ENCODE peak calls at places on chromosome 9, in six cellular contexts. One of them, this sample, is unnamed.

GRCh38 chr9:120348951-120349429 is 231.0 kb downstream of the CDK5RAP2 start:
- DNase-seq in GM12878: no peak
- DNase-seq in SK-N-SH: peak
- DNase-seq in HepG2: peak
- DNase-seq in H1: peak
- DNase-seq in K562: peak
- DNase-seq in this sample: no peak

GRCh38 chr9:81096667-81097066 is 592.7 kb downstream of the TLE1 start:
- DNase-seq in GM12878: no peak
- DNase-seq in SK-N-SH: no peak
- DNase-seq in HepG2: no peak
- DNase-seq in H1: no peak
- DNase-seq in K562: no peak
- DNase-seq in this sample: no peak

GRCh38 chr9:127905788-127906191 is 6.4 kb upstream of the ST6GALNAC6 start:
- DNase-seq in GM12878: no peak
- DNase-seq in SK-N-SH: no peak
- DNase-seq in HepG2: no peak
- DNase-seq in H1: no peak
- DNase-seq in K562: no peak
- DNase-seq in this sample: no peak

GRCh38 chr9:110443146-110443877 is 105.6 kb upstream of the TXNDC8 start:
- DNase-seq in GM12878: no peak
- DNase-seq in SK-N-SH: peak
- DNase-seq in HepG2: peak
- DNase-seq in H1: no peak
- DNase-seq in K562: no peak
- DNase-seq in this sample: no peak

GRCh38 chr9:70411141-70411929 is 3.1 kb downstream of the KLF9 start:
- DNase-seq in GM12878: no peak
- DNase-seq in SK-N-SH: no peak
- DNase-seq in HepG2: peak
- DNase-seq in H1: no peak
- DNase-seq in K562: peak
- DNase-seq in this sample: no peak

GRCh38 chr9:114861922-114862605 is 56.2 kb upstream of the TNFSF15 start:
- DNase-seq in GM12878: no peak
- DNase-seq in SK-N-SH: no peak
- DNase-seq in HepG2: no peak
- DNase-seq in H1: no peak
- DNase-seq in K562: no peak
- DNase-seq in this sample: no peak

GRCh38 chr9:79000218-79001002 is 571.4 kb upstream of the TLE4 start:
- DNase-seq in GM12878: no peak
- DNase-seq in SK-N-SH: no peak
- DNase-seq in HepG2: no peak
- DNase-seq in H1: no peak
- DNase-seq in K562: no peak
- DNase-seq in this sample: no peak

GRCh38 chr9:111944467-111944866 is 47.9 kb downstream of the UGCG start:
- DNase-seq in GM12878: no peak
- DNase-seq in SK-N-SH: no peak
- DNase-seq in HepG2: no peak
- DNase-seq in H1: no peak
- DNase-seq in K562: no peak
- DNase-seq in this sample: peak

DNA sequence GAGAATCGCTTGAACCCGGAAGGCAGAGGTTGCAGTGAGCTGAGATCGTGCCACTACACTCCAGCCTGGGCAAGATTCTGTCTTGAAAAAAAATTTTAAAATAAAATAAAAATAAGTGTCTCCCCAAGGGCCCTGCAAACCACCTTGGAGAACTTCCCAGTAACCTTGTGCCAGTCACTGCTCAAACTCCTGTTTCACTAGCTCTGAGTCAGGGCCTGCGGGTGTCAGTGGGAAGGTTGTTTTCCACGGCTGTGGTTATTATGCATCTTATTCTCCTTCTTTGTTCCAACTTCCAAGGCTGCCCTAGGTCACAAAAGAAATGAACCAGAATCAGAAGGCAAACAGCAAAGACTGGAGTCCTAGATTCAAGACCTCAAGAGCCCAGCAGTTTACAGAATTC is 246.7 kb downstream of the ADAMTSL1 start:
- DNase-seq in GM12878: no peak
- DNase-seq in SK-N-SH: no peak
- DNase-seq in HepG2: no peak
- DNase-seq in H1: no peak
- DNase-seq in K562: no peak
- DNase-seq in this sample: no peak
- TF ChIP-seq GABPA in GM12878: no peak
- TF ChIP-seq GABPA in SK-N-SH: no peak
- TF ChIP-seq GABPA in HepG2: no peak
- TF ChIP-seq GABPA in H1: no peak
- TF ChIP-seq GABPA in K562: no peak
- TF ChIP-seq GABPA in this sample: no peak

GRCh38 chr9:133791069-133791468 is 52.9 kb upstream of the SARDH start:
- DNase-seq in GM12878: no peak
- DNase-seq in SK-N-SH: no peak
- DNase-seq in HepG2: no peak
- DNase-seq in H1: no peak
- DNase-seq in K562: no peak
- DNase-seq in this sample: no peak

GRCh38 chr9:133794006-133794760 is 56.0 kb upstream of the SARDH start:
- DNase-seq in GM12878: no peak
- DNase-seq in SK-N-SH: no peak
- DNase-seq in HepG2: no peak
- DNase-seq in H1: no peak
- DNase-seq in K562: no peak
- DNase-seq in this sample: no peak

GRCh38 chr9:133793471-133793870 is 55.3 kb upstream of the SARDH start:
- DNase-seq in GM12878: no peak
- DNase-seq in SK-N-SH: no peak
- DNase-seq in HepG2: no peak
- DNase-seq in H1: no peak
- DNase-seq in K562: no peak
- DNase-seq in this sample: no peak

GRCh38 chr9:133791735-133792649 is 53.8 kb upstream of the SARDH start:
- DNase-seq in GM12878: no peak
- DNase-seq in SK-N-SH: no peak
- DNase-seq in HepG2: no peak
- DNase-seq in H1: no peak
- DNase-seq in K562: no peak
- DNase-seq in this sample: no peak

GRCh38 chr9:133792721-133793470 is 54.7 kb upstream of the SARDH start:
- DNase-seq in GM12878: no peak
- DNase-seq in SK-N-SH: peak
- DNase-seq in HepG2: peak
- DNase-seq in H1: no peak
- DNase-seq in K562: peak
- DNase-seq in this sample: peak
- TF ChIP-seq GABPA in GM12878: no peak
- TF ChIP-seq GABPA in SK-N-SH: no peak
- TF ChIP-seq GABPA in HepG2: no peak
- TF ChIP-seq GABPA in H1: peak
- TF ChIP-seq GABPA in K562: no peak
- TF ChIP-seq GABPA in this sample: no peak

DNA sequence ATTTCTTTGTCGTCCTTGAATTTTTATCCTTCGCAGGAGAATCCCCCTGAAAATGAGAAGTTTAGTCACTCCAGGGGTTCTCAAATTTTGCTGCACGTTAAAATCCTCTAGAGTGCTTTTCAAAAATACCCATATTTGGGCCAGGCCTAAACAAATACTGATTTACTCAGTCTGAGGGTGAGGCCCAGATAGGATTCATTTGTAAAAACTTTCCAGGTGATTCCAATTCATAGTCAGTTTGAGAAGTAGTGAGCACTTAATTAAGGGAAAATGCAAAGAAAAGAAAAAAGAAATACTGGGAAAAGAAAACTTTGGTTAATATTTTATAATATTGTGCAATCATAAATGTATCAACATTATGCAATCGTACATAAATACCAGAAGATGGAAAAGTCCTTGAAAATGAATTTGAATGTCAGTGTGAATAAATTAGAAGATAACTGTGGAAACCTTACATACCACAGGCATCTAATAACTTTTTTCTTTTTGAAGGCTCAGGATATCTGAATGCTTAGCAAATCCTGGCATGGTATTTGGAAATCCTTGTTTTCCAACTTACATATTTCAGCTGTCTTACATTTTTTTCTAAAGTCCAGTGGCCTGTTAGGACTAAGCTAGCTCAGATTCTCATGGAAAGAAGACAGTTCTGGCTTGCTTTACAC is 116.5 kb upstream of the DAPK1 start:
- DNase-seq in GM12878: no peak
- DNase-seq in SK-N-SH: no peak
- DNase-seq in HepG2: peak
- DNase-seq in H1: no peak
- DNase-seq in K562: no peak
- DNase-seq in this sample: no peak
- TF ChIP-seq GABPA in GM12878: no peak
- TF ChIP-seq GABPA in SK-N-SH: no peak
- TF ChIP-seq GABPA in HepG2: no peak
- TF ChIP-seq GABPA in H1: no peak
- TF ChIP-seq GABPA in K562: no peak
- TF ChIP-seq GABPA in this sample: no peak

GRCh38 chr9:693460-694390 is 147.8 kb upstream of the DMRT1 start:
- DNase-seq in GM12878: no peak
- DNase-seq in SK-N-SH: no peak
- DNase-seq in HepG2: no peak
- DNase-seq in H1: no peak
- DNase-seq in K562: no peak
- DNase-seq in this sample: no peak
- TF ChIP-seq GABPA in GM12878: no peak
- TF ChIP-seq GABPA in SK-N-SH: no peak
- TF ChIP-seq GABPA in HepG2: no peak
- TF ChIP-seq GABPA in H1: no peak
- TF ChIP-seq GABPA in K562: no peak
- TF ChIP-seq GABPA in this sample: no peak

GRCh38 chr9:31612336-31613030 is 772.0 kb upstream of the ACO1 start:
- DNase-seq in GM12878: no peak
- DNase-seq in SK-N-SH: no peak
- DNase-seq in HepG2: no peak
- DNase-seq in H1: no peak
- DNase-seq in K562: no peak
- DNase-seq in this sample: no peak
- TF ChIP-seq GABPA in GM12878: no peak
- TF ChIP-seq GABPA in SK-N-SH: no peak
- TF ChIP-seq GABPA in HepG2: no peak
- TF ChIP-seq GABPA in H1: no peak
- TF ChIP-seq GABPA in K562: no peak
- TF ChIP-seq GABPA in this sample: no peak

DNA sequence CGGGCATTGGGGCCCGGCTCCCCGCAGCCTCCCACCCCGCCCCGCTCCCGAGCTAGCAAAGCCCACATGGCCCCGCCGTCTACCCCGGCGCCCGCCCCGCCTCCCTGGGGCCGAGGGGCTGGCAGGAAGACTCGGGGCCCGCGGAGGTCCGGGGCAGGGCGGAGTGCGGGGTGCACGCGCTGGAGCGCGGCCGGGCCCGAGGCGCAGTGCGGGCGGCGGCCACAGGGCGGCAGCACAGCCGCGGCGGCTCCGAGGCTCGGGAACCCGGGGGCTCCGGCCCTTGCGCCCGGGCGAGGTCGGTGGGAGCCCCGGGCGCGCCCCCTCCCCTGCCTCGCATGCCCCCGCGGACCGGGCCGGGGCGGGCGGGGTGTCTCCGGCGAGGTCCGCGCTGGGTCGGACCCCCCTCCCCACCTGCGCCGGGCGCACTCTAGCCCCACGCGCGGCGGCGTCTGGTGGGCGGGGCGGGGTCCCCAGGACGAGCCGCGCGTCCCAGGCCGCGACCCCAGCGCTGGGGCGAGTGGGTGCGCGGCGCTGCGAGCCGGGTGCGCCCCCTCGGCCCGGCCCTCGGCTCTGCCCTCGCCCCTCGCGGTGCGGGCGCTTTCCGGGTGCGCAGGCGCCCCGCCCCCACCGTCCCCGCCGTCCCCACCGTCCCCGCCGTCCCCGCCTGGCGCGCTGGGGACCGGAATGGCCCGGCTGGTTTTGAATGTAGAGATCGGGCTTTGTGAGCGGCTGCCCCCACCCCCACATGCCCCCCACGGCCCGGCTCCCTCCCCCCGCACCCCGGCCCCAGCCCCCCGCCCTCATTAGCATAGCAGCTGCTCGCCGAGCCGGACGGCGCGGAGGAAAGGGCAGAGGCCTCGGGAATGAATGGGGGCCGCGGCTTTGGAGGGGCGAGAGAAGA is 6.5 kb downstream of the NRARP start:
- DNase-seq in GM12878: no peak
- DNase-seq in SK-N-SH: peak
- DNase-seq in HepG2: no peak
- DNase-seq in H1: no peak
- DNase-seq in K562: peak
- DNase-seq in this sample: no peak
- TF ChIP-seq GABPA in GM12878: no peak
- TF ChIP-seq GABPA in SK-N-SH: no peak
- TF ChIP-seq GABPA in HepG2: no peak
- TF ChIP-seq GABPA in H1: peak
- TF ChIP-seq GABPA in K562: peak
- TF ChIP-seq GABPA in this sample: no peak

GRCh38 chr9:137129456-137130175 is 9.3 kb upstream of the GRIN1 start:
- DNase-seq in GM12878: peak
- DNase-seq in SK-N-SH: peak
- DNase-seq in HepG2: peak
- DNase-seq in H1: peak
- DNase-seq in K562: peak
- DNase-seq in this sample: peak

GRCh38 chr9:137129089-137129455 is 9.9 kb upstream of the GRIN1 start:
- DNase-seq in GM12878: no peak
- DNase-seq in SK-N-SH: peak
- DNase-seq in HepG2: no peak
- DNase-seq in H1: no peak
- DNase-seq in K562: peak
- DNase-seq in this sample: peak

GRCh38 chr9:137128158-137129088 is 10.5 kb upstream of the GRIN1 start:
- DNase-seq in GM12878: no peak
- DNase-seq in SK-N-SH: peak
- DNase-seq in HepG2: no peak
- DNase-seq in H1: no peak
- DNase-seq in K562: no peak
- DNase-seq in this sample: no peak

GRCh38 chr9:137126786-137127185 is 12.2 kb upstream of the GRIN1 start:
- DNase-seq in GM12878: no peak
- DNase-seq in SK-N-SH: no peak
- DNase-seq in HepG2: no peak
- DNase-seq in H1: no peak
- DNase-seq in K562: no peak
- DNase-seq in this sample: no peak

GRCh38 chr9:137127301-137128157 is 11.4 kb upstream of the GRIN1 start:
- DNase-seq in GM12878: no peak
- DNase-seq in SK-N-SH: no peak
- DNase-seq in HepG2: peak
- DNase-seq in H1: no peak
- DNase-seq in K562: peak
- DNase-seq in this sample: no peak
- TF ChIP-seq GABPA in GM12878: peak
- TF ChIP-seq GABPA in SK-N-SH: no peak
- TF ChIP-seq GABPA in HepG2: peak
- TF ChIP-seq GABPA in H1: no peak
- TF ChIP-seq GABPA in K562: peak
- TF ChIP-seq GABPA in this sample: peak

This sample was measured in HL-60.